ENCODE peak calls at places on chromosomes 6 and 20, in eight cellular contexts. D is GM12878, C is HL-60, F is upper lobe of left lung, E is GM23338, H is HCT116, R is transverse colon, V is stomach. W is an unnamed sample.

GRCh38 chr6:3542032-3542640 is 85.3 kb upstream of the SLC22A23 start:
- DNase-seq in D (no peak), C (no peak), F (no peak), E (no peak), H (no peak), R (peak), V (no peak), W (no peak)

GRCh38 chr6:43990627-43991619 is 136.3 kb downstream of the MRPL14 start:
- DNase-seq in D (no peak), C (peak), F (no peak), E (no peak), H (no peak), R (peak), V (no peak), W (no peak)

GRCh38 chr6:56144538-56145324 is 102.6 kb downstream of the COL21A1 start:
- DNase-seq in D (no peak), C (no peak), F (no peak), E (no peak), H (no peak), R (no peak), V (no peak), W (no peak)

GRCh38 chr20:3901028-3901746 is 12.0 kb downstream of the PANK2 start:
- DNase-seq in D (no peak), C (no peak), F (no peak), E (no peak), H (no peak), R (no peak), V (no peak), W (no peak)

GRCh38 chr6:132190097-132190814 is 211.0 kb downstream of the MOXD1 start:
- DNase-seq in D (no peak), C (no peak), F (no peak), E (no peak), H (peak), R (no peak), V (no peak), W (no peak)

GRCh38 chr20:10641893-10642292 is 31.9 kb downstream of the JAG1 start:
- DNase-seq in D (no peak), C (no peak), F (no peak), E (no peak), H (no peak), R (no peak), V (no peak), W (no peak)

GRCh38 chr6:155782739-155783459 is 327.3 kb upstream of the NOX3 start:
- DNase-seq in D (no peak), C (no peak), F (no peak), E (no peak), H (no peak), R (no peak), V (no peak), W (no peak)

GRCh38 chr6:65937982-65938381 is 231.0 kb upstream of the EYS start:
- DNase-seq in D (no peak), C (no peak), F (no peak), E (no peak), H (no peak), R (no peak), V (no peak), W (no peak)

GRCh38 chr6:98041072-98041471 is 758.1 kb upstream of the MMS22L start:
- DNase-seq in D (no peak), C (no peak), F (no peak), E (peak), H (no peak), R (no peak), V (no peak), W (no peak)

GRCh38 chr6:170048615-170049256 is 242.1 kb downstream of the DLL1 start:
- DNase-seq in D (no peak), C (peak), F (peak), E (no peak), H (no peak), R (peak), V (peak), W (peak)

GRCh38 chr20:53434662-53435061 is 159.0 kb downstream of the ZNF217 start:
- DNase-seq in D (no peak), C (no peak), F (peak), E (no peak), H (no peak), R (no peak), V (no peak), W (no peak)

GRCh38 chr6:30613251-30614043 is 3.6 kb downstream of the PPP1R10 start:
- DNase-seq in D (no peak), C (no peak), F (no peak), E (no peak), H (no peak), R (no peak), V (no peak), W (no peak)
- TF ChIP-seq POLR2AphosphoS5 in D (no peak), C (no peak), F (no peak), E (no peak), H (peak), R (no peak), V (no peak), W (peak)

GRCh38 chr6:32700391-32701040 is 34.1 kb upstream of the HLA-DQB1 start:
- DNase-seq in D (no peak), C (no peak), F (no peak), E (peak), H (peak), R (peak), V (no peak), W (no peak)
- TF ChIP-seq POLR2AphosphoS5 in D (no peak), C (no peak), F (no peak), E (no peak), H (no peak), R (no peak), V (no peak), W (no peak)

DNA sequence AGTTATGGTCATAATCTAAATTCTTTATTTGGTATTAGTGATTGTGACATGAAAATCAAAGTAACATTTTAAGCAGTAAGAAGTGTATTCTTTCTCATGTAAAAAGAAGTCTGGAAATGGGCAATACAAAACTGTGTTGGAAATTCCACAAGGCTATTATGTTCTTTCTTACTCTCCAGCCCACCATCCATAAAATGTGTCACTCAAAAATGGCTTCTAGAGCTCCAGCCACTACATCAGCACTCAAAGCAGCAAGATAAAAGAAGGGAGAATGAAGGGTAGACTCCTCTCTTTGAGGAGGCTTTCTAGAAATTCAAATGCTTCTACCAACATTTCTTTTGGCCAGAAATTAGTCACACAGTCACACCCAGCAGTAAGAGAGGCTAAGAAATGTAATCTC is 18.4 kb downstream of the PDSS2 start:
- DNase-seq in D (no peak), C (no peak), F (no peak), E (no peak), H (no peak), R (no peak), V (no peak), W (no peak)
- TF ChIP-seq POLR2AphosphoS5 in D (no peak), C (no peak), F (no peak), E (no peak), H (no peak), R (no peak), V (no peak), W (no peak)

DNA sequence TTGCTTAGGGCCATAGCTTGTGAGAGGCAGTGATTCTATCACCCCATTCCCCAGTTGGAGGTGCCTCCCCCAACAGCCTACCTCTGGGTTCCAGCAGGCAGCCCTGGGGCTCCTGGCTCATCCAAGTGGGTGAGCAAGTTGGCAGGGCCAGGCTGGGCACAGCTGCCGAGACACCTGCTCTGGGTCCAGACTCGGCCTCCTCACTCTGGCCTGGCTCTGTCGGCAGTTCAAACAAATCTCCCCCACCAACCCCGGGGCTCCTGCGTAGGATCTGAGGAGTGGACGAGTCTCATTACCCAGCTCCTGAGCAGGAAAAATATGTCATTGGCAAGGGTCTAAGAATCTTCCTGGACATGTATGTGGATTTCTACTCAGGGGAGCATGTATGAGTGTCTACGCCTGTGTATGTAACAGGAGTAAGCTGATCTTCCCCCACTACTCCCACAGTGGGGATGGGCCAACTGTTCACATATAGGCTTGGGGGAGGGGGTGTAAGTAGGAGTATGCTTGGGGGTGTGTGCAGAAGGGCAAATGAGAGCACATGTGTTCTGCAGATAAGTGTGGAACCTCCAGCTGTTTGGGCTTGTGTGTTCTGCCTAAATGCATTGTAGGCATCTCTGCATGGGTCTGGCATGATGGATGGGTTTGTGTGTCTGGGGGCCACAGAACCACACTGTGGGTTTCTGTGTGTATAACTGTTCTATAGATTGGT is 2.0 kb downstream of the ID1 start:
- DNase-seq in D (no peak), C (no peak), F (peak), E (peak), H (peak), R (peak), V (peak), W (no peak)
- TF ChIP-seq POLR2AphosphoS5 in D (no peak), C (no peak), F (no peak), E (peak), H (peak), R (no peak), V (peak), W (peak)